ENCODE peak calls at places on chromosomes 12 and 14, in seven cellular contexts. X is endothelial cell; R is stimulated activated CD8-positive, alpha-beta memory T cell treated with anti-CD3 and anti-CD28 coated beads, Interleukin-4, amount 100 ng/mL, for 4 hours; E is mammary epithelial cell; B is HCEC 1CT; V is amniotic stem cell; J is CD4-positive, CD25-positive, alpha-beta regulatory T cell. K is an unnamed sample.

GRCh38 chr12:102958073-102958829 is 777 bp downstream of the ASCL1 start:
- DNase-seq in X (peak; percentile 55), B (no peak), E (peak; percentile 25), R (no peak), V (no peak), J (no peak), K (no peak)

GRCh38 chr14:51168220-51168613 is 71.8 kb upstream of the TMX1 start:
- DNase-seq in X (no peak), J (no peak), R (no peak), V (no peak), E (no peak), B (peak; percentile 16), K (no peak)

GRCh38 chr14:100873083-100873482 is 30.4 kb downstream of the RTL1 start:
- DNase-seq in J (no peak), E (no peak), B (no peak), X (no peak), V (no peak), R (no peak), K (no peak)

GRCh38 chr14:24058260-24058950 is 6.6 kb downstream of the CARMIL3 start:
- DNase-seq in E (peak; percentile 50), X (peak; percentile 86), V (peak; percentile 58), J (no peak), B (peak; percentile 49), R (no peak), K (no peak)

GRCh38 chr14:49971156-49972141 is 78.6 kb downstream of the ARF6 start:
- DNase-seq in R (no peak), X (no peak), V (no peak), B (peak; percentile 31), E (no peak), J (peak; percentile 17), K (no peak)

GRCh38 chr12:118150625-118151024 is 14.7 kb downstream of the PEBP1 start:
- DNase-seq in X (no peak), E (no peak), R (no peak), V (no peak), B (no peak), J (no peak), K (no peak)

GRCh38 chr14:99832326-99832725 is 39.1 kb downstream of the EML1 start:
- DNase-seq in R (no peak), X (no peak), E (no peak), V (no peak), J (no peak), B (no peak), K (no peak)

GRCh38 chr12:121989266-121989950 is 32.3 kb upstream of the BCL7A start:
- DNase-seq in E (no peak), R (no peak), X (no peak), V (no peak), J (no peak), B (no peak), K (no peak)

GRCh38 chr14:59882957-59883356 is 12.4 kb upstream of the RTN1 start:
- DNase-seq in B (peak; percentile 4), X (no peak), E (no peak), J (no peak), R (no peak), V (no peak), K (no peak)

GRCh38 chr12:62913380-62913779 is 21.6 kb downstream of the PPM1H start:
- DNase-seq in B (no peak), E (no peak), V (no peak), X (no peak), R (no peak), J (no peak), K (no peak)

GRCh38 chr12:95337176-95337575 is 119.6 kb downstream of the VEZT start:
- DNase-seq in E (no peak), R (no peak), X (no peak), J (no peak), V (no peak), B (no peak), K (peak; percentile 62)

GRCh38 chr12:96500686-96501085 is 11.3 kb downstream of the CFAP54 start:
- DNase-seq in X (no peak), E (no peak), R (no peak), J (no peak), V (no peak), B (peak; percentile 43), K (no peak)

GRCh38 chr12:105041186-105041585 is 43.1 kb downstream of the ALDH1L2 start:
- DNase-seq in X (no peak), E (no peak), V (no peak), B (no peak), R (no peak), J (no peak), K (no peak)

GRCh38 chr12:5648692-5649338 is 216.9 kb downstream of the NTF3 start:
- DNase-seq in X (peak; percentile 27), R (no peak), B (no peak), E (no peak), V (peak; percentile 14), J (no peak), K (no peak)

GRCh38 chr12:2884810-2885209 is 5.9 kb upstream of the TULP3 start:
- DNase-seq in X (no peak), E (no peak), R (no peak), B (no peak), J (no peak), V (no peak), K (no peak)

GRCh38 chr12:75825686-75826085 is 205.9 kb downstream of the PHLDA1 start:
- DNase-seq in J (no peak), E (peak; percentile 95), V (no peak), X (no peak), R (no peak), B (peak; percentile 96), K (peak; percentile 97)

GRCh38 chr12:95593266-95593871 is 42.1 kb upstream of the USP44 start:
- DNase-seq in J (no peak), E (no peak), X (no peak), R (no peak), B (no peak), V (no peak), K (no peak)

GRCh38 chr12:42684171-42685071 is 94.9 kb upstream of the PRICKLE1 start:
- DNase-seq in X (no peak), R (no peak), E (peak; percentile 76), V (no peak), J (no peak), B (peak; percentile 67), K (no peak)

GRCh38 chr14:100114109-100114765 is 45.2 kb downstream of the DEGS2 start:
- DNase-seq in V (no peak), X (no peak), B (no peak), J (no peak), R (no peak), E (no peak), K (no peak)

GRCh38 chr14:65263161-65263788 is 149.3 kb upstream of the FUT8 start:
- DNase-seq in R (no peak), E (no peak), V (no peak), J (no peak), B (peak; percentile 57), X (no peak), K (no peak)

GRCh38 chr12:48933664-48934311 is 8.5 kb upstream of the FKBP11 start:
- DNase-seq in J (no peak), B (no peak), X (no peak), V (no peak), R (no peak), E (no peak), K (no peak)

GRCh38 chr12:50825372-50825838 is 17.3 kb upstream of the TMPRSS12 start:
- DNase-seq in R (no peak), V (peak; percentile 82), E (peak; percentile 43), X (no peak), J (no peak), B (peak; percentile 75), K (peak; percentile 41)

GRCh38 chr12:13100882-13101769 is 2.3 kb downstream of the GSG1 start:
- DNase-seq in V (peak; percentile 71), X (peak; percentile 97), E (peak; percentile 89), R (peak; percentile 66), B (peak; percentile 95), J (peak; percentile 91), K (peak; percentile 58)

K was measured in BJ.